ENCODE peak calls at places on chromosomes 7 and 10, in ten cellular contexts. D, F, I, Y, L, V, P, T, H and A are unnamed samples.

GRCh38 chr7:40826419-40827216 is 691.8 kb downstream of the SUGCT start:
- DNase-seq in D (no peak), F (no peak), I (no peak), Y (no peak), L (no peak), V (no peak), P (peak), T (no peak), H (peak), A (peak)

GRCh38 chr7:92839901-92840300 is 3.5 kb upstream of the CDK6 start:
- DNase-seq in D (no peak), F (no peak), I (no peak), Y (no peak), L (no peak), V (no peak), P (no peak), T (no peak), H (no peak), A (no peak)

GRCh38 chr10:129857242-129857960 is 106.7 kb downstream of the EBF3 start:
- DNase-seq in D (no peak), F (no peak), I (no peak), Y (no peak), L (no peak), V (no peak), P (no peak), T (no peak), H (no peak), A (no peak)

GRCh38 chr10:101356132-101356531 is 2.2 kb downstream of the BTRC start:
- DNase-seq in D (no peak), F (no peak), I (no peak), Y (no peak), L (no peak), V (no peak), P (no peak), T (no peak), H (no peak), A (no peak)

GRCh38 chr10:107415446-107415845 is 250.9 kb upstream of the SORCS1 start:
- DNase-seq in D (no peak), F (no peak), I (no peak), Y (no peak), L (no peak), V (no peak), P (no peak), T (no peak), H (no peak), A (no peak)

GRCh38 chr10:73905256-73906018 is 5.5 kb upstream of the PLAU start:
- DNase-seq in D (no peak), F (no peak), I (no peak), Y (no peak), L (no peak), V (peak), P (no peak), T (no peak), H (no peak), A (no peak)

GRCh38 chr7:33757563-33758165 is 147.7 kb upstream of the BMPER start:
- DNase-seq in D (no peak), F (no peak), I (no peak), Y (no peak), L (no peak), V (peak), P (peak), T (no peak), H (peak), A (no peak)

GRCh38 chr10:63240807-63241206 is 107.7 kb downstream of the NRBF2 start:
- DNase-seq in D (no peak), F (no peak), I (no peak), Y (no peak), L (no peak), V (no peak), P (no peak), T (no peak), H (no peak), A (no peak)

GRCh38 chr7:158818325-158819213 is 10.7 kb downstream of the ESYT2 start:
- DNase-seq in D (peak), F (peak), I (peak), Y (peak), L (peak), V (peak), P (peak), T (peak), H (peak), A (peak)

GRCh38 chr10:123103944-123104343 is 31.8 kb upstream of the HMX3 start:
- DNase-seq in D (no peak), F (no peak), I (no peak), Y (no peak), L (no peak), V (peak), P (no peak), T (no peak), H (no peak), A (no peak)

GRCh38 chr7:77550586-77550985 is 13.5 kb downstream of the PTPN12 start:
- DNase-seq in D (no peak), F (no peak), I (peak), Y (no peak), L (no peak), V (no peak), P (peak), T (no peak), H (no peak), A (no peak)

GRCh38 chr10:13685885-13686284 is 99.1 kb downstream of the PRPF18 start:
- DNase-seq in D (no peak), F (no peak), I (no peak), Y (no peak), L (no peak), V (no peak), P (no peak), T (no peak), H (no peak), A (no peak)

GRCh38 chr7:133742709-133743538 is 384.2 kb upstream of the LRGUK start:
- DNase-seq in D (no peak), F (no peak), I (no peak), Y (no peak), L (no peak), V (no peak), P (peak), T (no peak), H (peak), A (no peak)

GRCh38 chr10:124200011-124200410 is 106.6 kb upstream of the CHST15 start:
- DNase-seq in D (no peak), F (no peak), I (no peak), Y (no peak), L (no peak), V (no peak), P (no peak), T (no peak), H (no peak), A (no peak)

GRCh38 chr7:90708841-90709317 is 112.8 kb downstream of the CDK14 start:
- DNase-seq in D (no peak), F (no peak), I (no peak), Y (no peak), L (no peak), V (no peak), P (peak), T (no peak), H (peak), A (no peak)

GRCh38 chr10:88508054-88508453 is 75.1 kb downstream of the RNLS start:
- DNase-seq in D (no peak), F (no peak), I (no peak), Y (no peak), L (no peak), V (no peak), P (no peak), T (no peak), H (no peak), A (no peak)

GRCh38 chr7:139808401-139808800 is 20.7 kb upstream of the TBXAS1 start:
- DNase-seq in D (no peak), F (no peak), I (no peak), Y (no peak), L (no peak), V (no peak), P (no peak), T (no peak), H (no peak), A (no peak)